ENCODE peak calls at places on chromosomes 1 and 21, in ten cellular contexts. J, A, B, X, O, T, I, D, R and Z are unnamed samples.

GRCh38 chr1:184299076-184299790 is 87.6 kb upstream of the C1orf21 start:
- DNase-seq in J (no peak), A (peak; percentile 21), B (no peak), X (no peak), O (no peak), T (peak; percentile 16), I (no peak), D (no peak), R (no peak), Z (no peak)

GRCh38 chr1:17347769-17348592 is 24.0 kb upstream of the PADI6 start:
- DNase-seq in J (no peak), A (no peak), B (no peak), X (no peak), O (no peak), T (no peak), I (no peak), D (no peak), R (no peak), Z (no peak)

GRCh38 chr1:175844877-175845276 is 101.5 kb upstream of the TNR start:
- DNase-seq in J (no peak), A (no peak), B (no peak), X (no peak), O (no peak), T (no peak), I (no peak), D (no peak), R (no peak), Z (no peak)

GRCh38 chr21:41616063-41616591 is 108.2 kb upstream of the TMPRSS2 start:
- DNase-seq in J (no peak), A (no peak), B (no peak), X (no peak), O (no peak), T (no peak), I (no peak), D (no peak), R (peak; percentile 53), Z (no peak)

GRCh38 chr21:29656504-29657227 is 283.1 kb downstream of the GRIK1 start:
- DNase-seq in J (no peak), A (no peak), B (no peak), X (no peak), O (no peak), T (no peak), I (no peak), D (no peak), R (no peak), Z (no peak)

GRCh38 chr1:24955161-24955560 is 25.1 kb upstream of the RUNX3 start:
- DNase-seq in J (peak; percentile 37), A (no peak), B (no peak), X (no peak), O (peak; percentile 32), T (no peak), I (no peak), D (no peak), R (no peak), Z (peak; percentile 25)

GRCh38 chr1:116947090-116947489 is 37.4 kb downstream of the PTGFRN start:
- DNase-seq in J (no peak), A (no peak), B (no peak), X (no peak), O (no peak), T (peak; percentile 47), I (no peak), D (no peak), R (no peak), Z (no peak)

GRCh38 chr1:196148367-196148970 is 459.8 kb downstream of the KCNT2 start:
- DNase-seq in J (no peak), A (no peak), B (no peak), X (no peak), O (no peak), T (peak; percentile 12), I (no peak), D (no peak), R (no peak), Z (no peak)

GRCh38 chr1:2564815-2565415 is 8.7 kb downstream of the TNFRSF14 start:
- DNase-seq in J (no peak), A (no peak), B (no peak), X (no peak), O (no peak), T (no peak), I (no peak), D (no peak), R (no peak), Z (no peak)

DNA sequence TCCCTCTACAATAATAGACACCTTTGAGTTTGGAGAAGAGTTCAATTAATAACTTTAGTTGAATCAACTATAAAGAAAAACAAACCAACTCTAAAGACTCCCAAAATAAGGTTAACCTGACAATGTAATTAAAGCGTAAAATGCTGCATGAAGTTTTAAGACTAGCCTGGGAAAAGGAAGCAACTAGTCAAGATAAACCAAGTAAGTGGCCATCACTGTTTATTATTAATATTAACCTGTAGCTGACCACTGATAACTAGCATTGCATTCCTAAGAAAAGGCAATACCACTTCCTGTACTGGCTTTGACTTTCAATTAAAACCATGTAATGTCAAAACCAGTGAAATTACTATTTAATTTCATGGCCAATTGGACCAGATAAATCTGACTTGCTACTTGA is 3.0 kb downstream of the PPP1R15B start:
- DNase-seq in J (no peak), A (no peak), B (no peak), X (no peak), O (no peak), T (no peak), I (no peak), D (no peak), R (no peak), Z (no peak)
- H3K27ac ChIP-seq in J (peak overlapping the region; percentile 100), A (peak overlapping the region; percentile 95), B (peak overlapping the region; percentile 100), X (no peak overlapping the region), O (peak overlapping the region; percentile 100), T (no peak overlapping the region), I (no peak overlapping the region), D (no peak overlapping the region), R (peak overlapping the region; percentile 100), Z (peak overlapping the region; percentile 100)

GRCh38 chr1:167681024-167681423 is 40.8 kb upstream of the MPZL1 start:
- DNase-seq in J (no peak), A (no peak), B (no peak), X (no peak), O (no peak), T (peak; percentile 44), I (no peak), D (no peak), R (no peak), Z (no peak)

GRCh38 chr1:167681497-167682102 is 40.2 kb upstream of the MPZL1 start:
- DNase-seq in J (no peak), A (no peak), B (no peak), X (no peak), O (no peak), T (no peak), I (no peak), D (no peak), R (no peak), Z (no peak)

GRCh38 chr1:167683226-167683625 is 38.6 kb upstream of the MPZL1 start:
- DNase-seq in J (no peak), A (no peak), B (no peak), X (no peak), O (no peak), T (no peak), I (no peak), D (no peak), R (no peak), Z (no peak)

GRCh38 chr1:167685844-167686243 is 35.9 kb upstream of the MPZL1 start:
- DNase-seq in J (no peak), A (no peak), B (no peak), X (no peak), O (no peak), T (no peak), I (no peak), D (no peak), R (no peak), Z (no peak)

DNA sequence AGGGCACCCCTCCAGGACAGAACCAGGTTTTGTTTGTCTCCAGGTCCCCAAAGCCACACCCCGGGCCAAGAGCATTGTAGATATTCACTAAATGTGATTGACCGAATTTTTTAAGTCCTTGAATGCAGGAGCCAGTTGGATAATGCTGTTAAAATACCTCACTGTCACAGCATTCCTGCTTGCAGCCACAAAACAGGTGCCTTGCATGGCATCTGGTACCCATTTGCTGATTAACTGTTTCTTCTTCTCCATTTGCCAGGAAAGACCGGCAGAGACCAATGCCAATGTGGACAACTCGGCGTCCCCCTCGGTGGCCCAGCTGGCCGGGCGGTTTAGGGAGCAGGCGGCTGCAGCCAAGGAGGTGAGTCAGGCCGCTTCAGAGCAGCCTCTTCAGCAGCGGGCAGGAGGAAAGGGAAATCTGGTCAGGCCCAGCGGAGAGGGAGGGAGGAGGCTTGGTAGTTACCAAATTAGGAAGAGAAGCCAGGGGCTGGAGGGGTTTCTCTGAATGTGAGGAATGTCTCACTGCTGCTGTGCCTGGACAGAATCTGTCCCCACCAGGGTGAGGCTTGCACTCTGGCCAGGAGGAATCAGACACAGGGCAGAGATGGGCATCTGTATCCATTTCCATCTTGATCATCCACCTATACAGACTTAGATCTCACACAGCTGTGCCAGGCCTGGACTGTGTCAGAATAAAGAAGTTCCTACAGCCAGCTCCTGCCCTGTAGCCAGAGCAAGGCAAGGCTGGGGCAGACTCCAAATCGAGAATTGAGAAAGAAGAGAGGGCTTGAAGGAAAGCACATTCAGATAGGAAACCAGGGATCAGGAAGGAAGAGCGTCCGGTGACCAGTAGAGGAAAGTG is 37.9 kb upstream of the MPZL1 start:
- DNase-seq in J (no peak), A (no peak), B (no peak), X (no peak), O (no peak), T (peak; percentile 54), I (peak; percentile 60), D (no peak), R (peak; percentile 68), Z (no peak)
- H3K4me3 ChIP-seq in J (no peak overlapping the region), A (no peak overlapping the region), B (no peak overlapping the region), X (no peak overlapping the region), O (no peak overlapping the region), T (no peak overlapping the region), I (no peak overlapping the region), D (no peak overlapping the region), R (peak overlapping the region; percentile 29), Z (no peak overlapping the region)

DNA sequence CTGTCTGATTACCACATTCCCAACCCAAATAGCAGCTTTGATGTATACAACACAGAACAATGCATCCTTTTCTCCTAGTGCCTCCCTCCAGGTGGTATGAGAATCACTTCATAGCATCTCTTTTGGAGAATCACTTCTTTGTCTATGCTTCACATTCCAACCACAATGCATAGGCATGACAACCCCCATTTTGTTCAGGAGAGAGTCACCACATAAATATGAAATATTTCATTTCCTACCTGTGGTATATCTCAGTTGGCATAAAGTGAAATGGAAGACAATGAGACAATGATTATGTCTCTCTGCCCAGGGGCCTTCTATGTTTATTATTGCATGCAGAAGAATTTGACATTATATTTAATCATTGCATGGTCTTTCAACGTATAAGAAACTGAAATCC is 112.2 kb downstream of the BRINP2 start:
- DNase-seq in J (no peak), A (no peak), B (no peak), X (no peak), O (no peak), T (no peak), I (no peak), D (no peak), R (no peak), Z (no peak)
- H3K27ac ChIP-seq in J (no peak overlapping the region), A (no peak overlapping the region), B (no peak overlapping the region), X (no peak overlapping the region), O (no peak overlapping the region), T (no peak overlapping the region), I (no peak overlapping the region), D (no peak overlapping the region), R (no peak overlapping the region), Z (no peak overlapping the region)

DNA sequence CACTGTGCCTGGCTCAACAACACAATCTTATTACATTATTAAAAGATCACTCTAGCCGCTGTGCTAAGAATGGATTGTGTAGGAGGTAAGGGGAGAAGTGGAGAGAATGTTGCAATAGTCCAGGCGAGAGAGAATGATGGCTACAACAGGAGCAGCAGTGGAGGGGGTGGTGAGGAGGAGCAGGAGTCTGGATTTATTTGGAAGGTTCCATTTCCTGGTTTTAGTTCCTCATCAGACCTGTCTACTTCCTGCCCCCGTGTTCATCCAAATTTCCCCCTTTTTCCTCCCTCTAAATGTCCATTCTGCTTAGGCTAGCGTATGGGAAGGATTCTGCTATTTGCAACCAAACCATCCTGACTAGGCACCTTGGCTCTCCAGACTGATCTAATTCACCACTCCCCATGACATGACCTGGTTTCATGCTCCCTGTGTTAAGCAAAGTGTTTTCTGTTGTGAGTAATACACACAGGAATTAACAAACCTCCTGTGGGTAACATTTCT is 35.1 kb upstream of the EYA3 start:
- DNase-seq in J (no peak), A (no peak), B (no peak), X (no peak), O (no peak), T (no peak), I (no peak), D (no peak), R (peak; percentile 62), Z (no peak)
- H3K4me3 ChIP-seq in J (no peak overlapping the region), A (no peak overlapping the region), B (no peak overlapping the region), X (no peak overlapping the region), O (no peak overlapping the region), T (no peak overlapping the region), I (no peak overlapping the region), D (no peak overlapping the region), R (peak overlapping the region; percentile 19), Z (no peak overlapping the region)